ENCODE peak calls at places on chromosomes 13 and 19, in nine cellular contexts. Y, X, O, F, N, Z, H, K and P are unnamed samples.

GRCh38 chr13:74215420-74215819 is 81.2 kb upstream of the KLF12 start:
- DNase-seq in O (no peak), X (no peak), N (no peak), F (no peak), K (no peak), Y (no peak), Z (no peak), H (no peak), P (no peak)

GRCh38 chr19:428144-428543 is 19.2 kb upstream of the C2CD4C start:
- DNase-seq in N (no peak), H (no peak), O (no peak), K (no peak), Z (no peak), Y (no peak), F (no peak), X (no peak), P (no peak)

GRCh38 chr19:18357442-18358264 is 17.3 kb downstream of the PGPEP1 start:
- DNase-seq in Y (no peak), O (no peak), Z (no peak), N (peak), K (no peak), F (no peak), X (no peak), H (peak), P (no peak)

GRCh38 chr13:111907341-111907880 is 159.5 kb upstream of the SOX1 start:
- DNase-seq in O (no peak), H (no peak), N (no peak), K (no peak), Z (no peak), X (no peak), Y (no peak), F (no peak), P (no peak)

GRCh38 chr13:38641164-38641948 is 45.5 kb upstream of the FREM2 start:
- DNase-seq in O (peak), X (no peak), Y (peak), H (no peak), Z (no peak), F (no peak), K (no peak), N (no peak), P (no peak)

GRCh38 chr19:5693195-5694166 is 3.4 kb downstream of the RPL36 start:
- DNase-seq in O (no peak), K (no peak), N (no peak), Y (no peak), X (no peak), Z (no peak), F (no peak), H (no peak), P (no peak)

GRCh38 chr19:13396256-13397080 is 109.8 kb downstream of the CACNA1A start:
- DNase-seq in X (peak), O (peak), Y (peak), F (peak), N (peak), Z (peak), H (peak), K (peak), P (no peak)

GRCh38 chr13:51935326-51936171 is 73.8 kb downstream of the CCDC70 start:
- DNase-seq in H (no peak), F (peak), Y (peak), Z (no peak), K (peak), X (no peak), O (peak), N (no peak), P (no peak)

GRCh38 chr19:52957591-52957990 is 5.1 kb downstream of the ZNF816 start:
- DNase-seq in X (no peak), K (no peak), H (no peak), Y (no peak), Z (no peak), F (no peak), O (no peak), N (no peak), P (no peak)

GRCh38 chr13:24264976-24265375 is 44.4 kb upstream of the C1QTNF9 start:
- DNase-seq in F (no peak), Z (peak), X (no peak), N (no peak), Y (no peak), O (no peak), K (no peak), H (no peak), P (no peak)

GRCh38 chr19:19900124-19900523 is 622 bp upstream of the ZNF93 start:
- DNase-seq in X (no peak), Y (peak), O (no peak), N (no peak), F (peak), K (no peak), H (no peak), Z (no peak), P (peak)

GRCh38 chr13:81639984-81640582 is 1299.2 kb upstream of the SPRY2 start:
- DNase-seq in K (peak), Y (no peak), O (peak), H (peak), X (no peak), Z (no peak), F (no peak), N (no peak), P (no peak)

GRCh38 chr13:23202383-23202782 is 21.6 kb downstream of the SGCG start:
- DNase-seq in X (peak), Y (no peak), K (no peak), H (no peak), F (no peak), N (no peak), O (no peak), Z (no peak), P (no peak)

GRCh38 chr13:32515246-32515645 is 23.3 kb downstream of the N4BP2L2 start:
- DNase-seq in H (no peak), Y (peak), F (no peak), X (no peak), O (no peak), N (peak), Z (no peak), K (no peak), P (no peak)

GRCh38 chr13:40190656-40191100 is 475.8 kb downstream of the FOXO1 start:
- DNase-seq in N (no peak), F (peak), Z (peak), K (peak), Y (peak), X (peak), O (peak), H (peak), P (peak)

GRCh38 chr13:44422755-44423643 is 49.4 kb downstream of the SERP2 start:
- DNase-seq in H (no peak), K (no peak), O (no peak), Z (no peak), X (no peak), Y (peak), N (no peak), F (no peak), P (no peak)

GRCh38 chr19:38773469-38774177 is at the start of gene LGALS7:
- DNase-seq in N (no peak), Z (no peak), H (no peak), K (no peak), O (no peak), X (no peak), F (no peak), Y (no peak), P (no peak)

GRCh38 chr13:80341098-80341701 is at the start of gene SPRY2:
- DNase-seq in H (peak), F (peak), K (peak), N (peak), Z (peak), Y (peak), O (peak), X (peak), P (peak)

GRCh38 chr13:46896346-46897138 is at the start of gene HTR2A:
- DNase-seq in F (peak), Z (peak), X (no peak), Y (peak), N (peak), H (no peak), O (peak), K (no peak), P (no peak)

GRCh38 chr19:38837656-38838121 is 6.1 kb upstream of the ECH1 start:
- DNase-seq in K (peak), Y (no peak), H (peak), O (peak), Z (no peak), F (peak), N (peak), X (no peak), P (no peak)

GRCh38 chr13:44050450-44051063 is 170.9 kb downstream of the LACC1 start:
- DNase-seq in Y (peak), F (peak), K (peak), N (no peak), X (no peak), Z (no peak), O (peak), H (peak), P (no peak)

GRCh38 chr13:78881054-78881453 is 222.1 kb upstream of the OBI1 start:
- DNase-seq in N (no peak), Z (no peak), K (no peak), H (no peak), F (no peak), Y (no peak), O (no peak), X (no peak), P (no peak)

GRCh38 chr19:16369664-16370576 is 45.3 kb downstream of the KLF2 start:
- DNase-seq in Y (no peak), F (no peak), H (no peak), Z (peak), K (no peak), O (no peak), X (no peak), N (no peak), P (no peak)

DNA sequence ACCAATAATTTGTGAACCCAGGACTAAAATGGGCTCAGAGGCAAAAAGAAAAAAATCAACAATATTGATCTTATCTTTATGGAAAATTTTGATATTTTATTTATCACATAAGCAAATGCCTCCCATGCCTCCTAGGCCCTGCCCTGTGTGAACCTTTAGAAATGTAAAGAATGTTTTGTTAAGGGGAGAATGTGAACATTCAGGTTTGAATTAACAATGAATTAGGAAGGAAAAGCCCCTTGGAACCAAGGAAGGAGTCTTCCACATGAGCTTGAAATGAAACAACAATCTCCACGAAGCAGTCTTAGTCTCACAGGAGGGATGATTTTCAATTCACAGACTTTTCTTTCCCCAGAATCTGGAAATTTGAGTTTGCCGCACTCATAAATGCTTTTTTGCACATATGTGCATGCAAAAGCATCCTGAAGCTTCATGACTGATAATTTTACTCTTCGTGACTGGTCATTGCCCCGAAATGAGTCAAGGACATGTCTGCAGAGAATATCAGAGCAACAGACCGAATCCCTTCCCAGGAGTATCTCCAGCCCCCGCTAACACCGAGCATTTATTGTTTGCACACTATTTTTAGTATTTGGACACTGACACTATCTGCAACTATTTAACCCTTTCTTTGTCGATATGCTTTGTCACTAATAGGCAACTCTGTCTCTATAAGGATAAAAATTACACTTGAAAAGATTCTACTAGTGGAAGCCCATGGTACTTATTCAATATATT is 135.2 kb downstream of the DCT start:
- DNase-seq in F (no peak), H (peak), N (no peak), X (no peak), Y (peak), K (no peak), Z (peak), O (no peak), P (no peak)
- H3K4me3 ChIP-seq in F (no peak), H (no peak), N (no peak), X (no peak), Y (no peak), K (no peak), Z (no peak), O (no peak), P (no peak)

DNA sequence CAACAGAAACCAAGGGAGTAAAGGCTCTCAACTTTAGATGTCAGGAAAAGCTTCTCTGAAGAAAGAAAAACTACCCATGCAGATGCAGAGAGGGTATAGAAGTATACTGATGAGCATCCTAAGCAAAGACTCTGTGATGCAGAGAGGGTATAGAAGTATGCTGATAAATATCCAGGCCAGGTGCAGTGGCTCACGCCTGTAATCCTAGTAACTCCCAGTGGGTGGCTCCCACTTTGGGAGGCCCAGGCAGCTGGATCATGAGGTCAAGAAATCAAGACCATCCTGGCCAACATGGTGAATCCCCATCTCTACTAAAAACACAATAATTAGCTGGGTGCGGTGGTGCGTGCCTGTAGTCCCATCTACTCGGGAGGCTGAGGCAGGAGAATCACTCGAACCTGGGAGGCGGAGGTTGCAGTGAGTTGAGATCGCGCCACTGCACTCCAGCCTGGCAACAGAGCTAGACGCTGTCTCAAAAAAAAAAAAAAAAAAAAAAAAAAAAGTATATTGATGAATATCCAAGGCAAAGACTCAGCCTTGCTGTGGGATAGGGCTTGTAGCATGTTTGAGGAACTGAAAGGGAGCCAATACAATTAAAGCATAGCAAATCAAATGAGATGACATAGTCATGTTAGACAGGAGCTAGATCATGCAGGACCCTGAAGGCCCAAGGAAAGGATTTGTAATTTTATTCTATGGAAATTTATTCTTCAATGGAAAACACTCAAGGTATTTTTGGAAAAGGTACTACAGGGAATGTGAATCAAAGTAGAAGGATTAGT is 14.9 kb downstream of the UBL3 start:
- DNase-seq in F (no peak), H (no peak), Y (no peak), O (no peak), K (no peak), X (no peak), N (no peak), Z (no peak), P (no peak)
- TF ChIP-seq CTCF in F (no peak), H (no peak), Y (no peak), O (no peak), K (no peak), X (no peak), N (no peak), Z (no peak), P (no peak)

GRCh38 chr13:20193142-20193923 is 595 bp upstream of the GJB2 start:
- DNase-seq in Y (no peak), O (peak), F (peak), N (no peak), Z (no peak), K (no peak), X (no peak), H (no peak), P (no peak)
- H3K4me3 ChIP-seq in Y (no peak), O (peak), F (peak), N (peak), Z (peak), K (peak), X (peak), H (peak), P (peak)

DNA sequence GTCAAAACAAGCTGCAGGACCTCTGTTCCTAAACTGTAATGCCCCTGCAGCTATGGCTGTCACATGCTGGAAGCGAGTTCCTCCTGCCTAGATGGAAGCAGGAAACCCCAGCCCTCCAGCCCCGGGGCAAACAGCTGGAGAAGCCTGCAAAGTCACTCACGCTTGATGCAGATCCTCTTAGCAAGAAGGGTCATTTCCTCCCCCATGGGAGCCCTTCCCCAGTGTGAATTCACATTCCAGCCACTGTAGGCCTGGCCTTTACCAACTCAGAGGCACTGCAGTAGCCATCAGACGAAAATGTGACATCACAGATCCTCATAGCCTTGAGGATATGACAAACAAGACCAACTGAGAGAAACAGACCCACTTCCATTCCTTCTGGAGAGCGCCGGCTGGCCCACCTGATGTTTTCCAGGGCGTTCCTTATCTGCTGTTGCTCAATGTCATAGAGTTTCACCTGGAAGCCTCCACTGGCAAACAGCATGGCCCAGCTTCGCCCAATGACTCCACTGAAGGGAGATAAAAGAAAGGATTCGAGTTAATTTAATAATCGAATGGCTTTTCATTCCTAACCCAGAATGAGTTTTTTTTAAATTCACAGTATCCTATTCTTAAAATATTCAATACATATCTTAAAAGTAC is 13.5 kb downstream of the CRYL1 start:
- DNase-seq in K (peak), H (no peak), O (no peak), N (no peak), F (no peak), Y (no peak), Z (no peak), X (no peak), P (no peak)
- TF ChIP-seq CTCF in K (no peak), H (no peak), O (no peak), N (no peak), F (no peak), Y (no peak), Z (no peak), X (no peak), P (no peak)

DNA sequence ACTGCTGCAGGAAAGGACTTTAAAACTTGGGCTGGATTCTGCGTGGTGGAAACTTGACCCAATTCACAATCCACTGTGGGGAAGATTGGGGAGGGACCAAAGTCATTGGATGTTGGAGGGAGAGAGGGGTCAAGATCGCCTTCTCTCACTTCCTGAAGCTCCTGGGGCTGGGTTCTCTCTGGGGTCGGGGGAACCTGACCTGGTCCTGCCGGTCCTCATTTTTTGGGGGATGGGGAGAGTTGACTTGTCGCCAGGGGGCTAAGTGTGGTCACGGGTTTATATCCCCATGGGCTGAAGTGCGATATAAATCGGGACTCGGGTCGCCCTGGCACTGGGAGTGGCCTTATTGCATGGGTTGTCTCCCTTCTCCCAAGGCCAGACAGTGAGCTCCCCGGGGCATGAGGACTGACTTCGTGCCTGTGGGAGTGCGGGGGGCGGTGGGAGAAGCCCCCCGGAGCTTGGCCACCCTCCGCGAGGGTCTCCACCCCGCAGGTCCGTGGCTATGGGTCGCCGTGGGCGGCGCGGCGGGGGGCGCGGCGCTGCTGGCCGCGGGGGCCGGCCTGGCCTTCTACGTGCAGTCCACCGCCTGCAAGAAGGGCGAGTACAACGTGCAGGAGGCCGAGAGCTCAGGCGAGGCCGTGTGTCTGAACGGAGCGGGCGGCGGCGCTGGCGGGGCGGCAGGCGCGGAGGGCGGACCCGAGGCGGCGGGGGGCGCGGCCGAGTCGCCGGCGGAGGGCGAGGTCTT is 6.3 kb downstream of the ICAM5 start:
- DNase-seq in O (no peak), F (no peak), Z (no peak), Y (no peak), N (no peak), X (no peak), K (peak), H (no peak), P (no peak)
- H3K4me3 ChIP-seq in O (no peak), F (peak), Z (no peak), Y (peak), N (no peak), X (no peak), K (peak), H (peak), P (no peak)